ENCODE peak calls at places on chromosome 12, in ten cellular contexts. One of them, this sample, is unnamed.
A peak's percentile ranks its signal among the peaks of the same experiment; 100 is the strongest.

GRCh38 chr12:105031061-105031807 is 45.1 kb downstream of the NOPCHAP1 start:
- DNase-seq in WTC11: no peak
- DNase-seq in activated CD4-positive, alpha-beta T cell treated with anti-CD3 and anti-CD28 coated beads for 24 hours: no peak
- DNase-seq in B cell: no peak
- DNase-seq in astrocyte of the cerebellum: no peak
- DNase-seq in BE2C: no peak
- DNase-seq in right cardiac atrium: no peak
- DNase-seq in cardiac fibroblast: no peak
- DNase-seq in activated naive CD4-positive, alpha-beta T cell treated with anti-CD3 and anti-CD28 coated beads, Interleukin-2, amount 10 ng/mL, durations not matched to agents 7 days and 5 days: no peak
- DNase-seq in tibial artery: no peak
- DNase-seq in this sample: no peak

GRCh38 chr12:121776190-121777098 is 17.0 kb downstream of the RHOF start:
- DNase-seq in WTC11: peak; percentile 95
- DNase-seq in activated CD4-positive, alpha-beta T cell treated with anti-CD3 and anti-CD28 coated beads for 24 hours: peak; percentile 89
- DNase-seq in B cell: peak; percentile 86
- DNase-seq in astrocyte of the cerebellum: no peak
- DNase-seq in BE2C: peak; percentile 88
- DNase-seq in right cardiac atrium: peak; percentile 95
- DNase-seq in cardiac fibroblast: peak; percentile 71
- DNase-seq in activated naive CD4-positive, alpha-beta T cell treated with anti-CD3 and anti-CD28 coated beads, Interleukin-2, amount 10 ng/mL, durations not matched to agents 7 days and 5 days: peak; percentile 93
- DNase-seq in tibial artery: peak; percentile 84
- DNase-seq in this sample: peak; percentile 18

GRCh38 chr12:105212431-105212830 is 23.5 kb downstream of the APPL2 start:
- DNase-seq in WTC11: no peak
- DNase-seq in activated CD4-positive, alpha-beta T cell treated with anti-CD3 and anti-CD28 coated beads for 24 hours: no peak
- DNase-seq in B cell: no peak
- DNase-seq in astrocyte of the cerebellum: no peak
- DNase-seq in BE2C: no peak
- DNase-seq in right cardiac atrium: peak; percentile 16
- DNase-seq in cardiac fibroblast: peak; percentile 59
- DNase-seq in activated naive CD4-positive, alpha-beta T cell treated with anti-CD3 and anti-CD28 coated beads, Interleukin-2, amount 10 ng/mL, durations not matched to agents 7 days and 5 days: no peak
- DNase-seq in tibial artery: no peak
- DNase-seq in this sample: no peak

GRCh38 chr12:40597133-40597532 is 95.1 kb upstream of the CNTN1 start:
- DNase-seq in WTC11: no peak
- DNase-seq in activated CD4-positive, alpha-beta T cell treated with anti-CD3 and anti-CD28 coated beads for 24 hours: no peak
- DNase-seq in B cell: no peak
- DNase-seq in astrocyte of the cerebellum: no peak
- DNase-seq in BE2C: no peak
- DNase-seq in right cardiac atrium: no peak
- DNase-seq in cardiac fibroblast: no peak
- DNase-seq in activated naive CD4-positive, alpha-beta T cell treated with anti-CD3 and anti-CD28 coated beads, Interleukin-2, amount 10 ng/mL, durations not matched to agents 7 days and 5 days: no peak
- DNase-seq in tibial artery: no peak
- DNase-seq in this sample: no peak

GRCh38 chr12:107127482-107128185 is 34.3 kb upstream of the CRY1 start:
- DNase-seq in WTC11: no peak
- DNase-seq in activated CD4-positive, alpha-beta T cell treated with anti-CD3 and anti-CD28 coated beads for 24 hours: no peak
- DNase-seq in B cell: no peak
- DNase-seq in astrocyte of the cerebellum: no peak
- DNase-seq in BE2C: no peak
- DNase-seq in right cardiac atrium: no peak
- DNase-seq in cardiac fibroblast: no peak
- DNase-seq in activated naive CD4-positive, alpha-beta T cell treated with anti-CD3 and anti-CD28 coated beads, Interleukin-2, amount 10 ng/mL, durations not matched to agents 7 days and 5 days: no peak
- DNase-seq in tibial artery: no peak
- DNase-seq in this sample: peak; percentile 15

GRCh38 chr12:67394600-67394999 is 125.4 kb downstream of the CAND1 start:
- DNase-seq in WTC11: no peak
- DNase-seq in activated CD4-positive, alpha-beta T cell treated with anti-CD3 and anti-CD28 coated beads for 24 hours: no peak
- DNase-seq in B cell: no peak
- DNase-seq in astrocyte of the cerebellum: peak; percentile 70
- DNase-seq in BE2C: no peak
- DNase-seq in right cardiac atrium: peak; percentile 84
- DNase-seq in cardiac fibroblast: peak; percentile 65
- DNase-seq in activated naive CD4-positive, alpha-beta T cell treated with anti-CD3 and anti-CD28 coated beads, Interleukin-2, amount 10 ng/mL, durations not matched to agents 7 days and 5 days: no peak
- DNase-seq in tibial artery: peak; percentile 74
- DNase-seq in this sample: no peak

GRCh38 chr12:96578526-96579125 is 89.2 kb downstream of the CFAP54 start:
- DNase-seq in WTC11: no peak
- DNase-seq in activated CD4-positive, alpha-beta T cell treated with anti-CD3 and anti-CD28 coated beads for 24 hours: no peak
- DNase-seq in B cell: no peak
- DNase-seq in astrocyte of the cerebellum: peak; percentile 53
- DNase-seq in BE2C: no peak
- DNase-seq in right cardiac atrium: no peak
- DNase-seq in cardiac fibroblast: peak; percentile 75
- DNase-seq in activated naive CD4-positive, alpha-beta T cell treated with anti-CD3 and anti-CD28 coated beads, Interleukin-2, amount 10 ng/mL, durations not matched to agents 7 days and 5 days: no peak
- DNase-seq in tibial artery: no peak
- DNase-seq in this sample: peak; percentile 5

GRCh38 chr12:32995623-32996022 is 99.0 kb upstream of the PKP2 start:
- DNase-seq in WTC11: no peak
- DNase-seq in activated CD4-positive, alpha-beta T cell treated with anti-CD3 and anti-CD28 coated beads for 24 hours: no peak
- DNase-seq in B cell: no peak
- DNase-seq in astrocyte of the cerebellum: no peak
- DNase-seq in BE2C: no peak
- DNase-seq in right cardiac atrium: no peak
- DNase-seq in cardiac fibroblast: no peak
- DNase-seq in activated naive CD4-positive, alpha-beta T cell treated with anti-CD3 and anti-CD28 coated beads, Interleukin-2, amount 10 ng/mL, durations not matched to agents 7 days and 5 days: no peak
- DNase-seq in tibial artery: no peak
- DNase-seq in this sample: no peak

GRCh38 chr12:122886851-122887816 is 8.8 kb downstream of the VPS37B start:
- DNase-seq in WTC11: no peak
- DNase-seq in activated CD4-positive, alpha-beta T cell treated with anti-CD3 and anti-CD28 coated beads for 24 hours: no peak
- DNase-seq in B cell: peak; percentile 86
- DNase-seq in astrocyte of the cerebellum: peak; percentile 50
- DNase-seq in BE2C: no peak
- DNase-seq in right cardiac atrium: no peak
- DNase-seq in cardiac fibroblast: no peak
- DNase-seq in activated naive CD4-positive, alpha-beta T cell treated with anti-CD3 and anti-CD28 coated beads, Interleukin-2, amount 10 ng/mL, durations not matched to agents 7 days and 5 days: peak; percentile 66
- DNase-seq in tibial artery: no peak
- DNase-seq in this sample: no peak

GRCh38 chr12:55718020-55718419 is 2.2 kb upstream of the RDH5 start:
- DNase-seq in WTC11: peak; percentile 47
- DNase-seq in activated CD4-positive, alpha-beta T cell treated with anti-CD3 and anti-CD28 coated beads for 24 hours: no peak
- DNase-seq in B cell: no peak
- DNase-seq in astrocyte of the cerebellum: no peak
- DNase-seq in BE2C: no peak
- DNase-seq in right cardiac atrium: no peak
- DNase-seq in cardiac fibroblast: peak; percentile 43
- DNase-seq in activated naive CD4-positive, alpha-beta T cell treated with anti-CD3 and anti-CD28 coated beads, Interleukin-2, amount 10 ng/mL, durations not matched to agents 7 days and 5 days: no peak
- DNase-seq in tibial artery: no peak
- DNase-seq in this sample: no peak

GRCh38 chr12:22459872-22460490 is 84.4 kb downstream of the C2CD5 start:
- DNase-seq in WTC11: no peak
- DNase-seq in activated CD4-positive, alpha-beta T cell treated with anti-CD3 and anti-CD28 coated beads for 24 hours: peak; percentile 12
- DNase-seq in B cell: no peak
- DNase-seq in astrocyte of the cerebellum: no peak
- DNase-seq in BE2C: no peak
- DNase-seq in right cardiac atrium: no peak
- DNase-seq in cardiac fibroblast: peak; percentile 69
- DNase-seq in activated naive CD4-positive, alpha-beta T cell treated with anti-CD3 and anti-CD28 coated beads, Interleukin-2, amount 10 ng/mL, durations not matched to agents 7 days and 5 days: no peak
- DNase-seq in tibial artery: no peak
- DNase-seq in this sample: no peak

GRCh38 chr12:115506822-115507629 is 770.5 kb downstream of the MED13L start:
- DNase-seq in WTC11: peak; percentile 13
- DNase-seq in activated CD4-positive, alpha-beta T cell treated with anti-CD3 and anti-CD28 coated beads for 24 hours: no peak
- DNase-seq in B cell: no peak
- DNase-seq in astrocyte of the cerebellum: no peak
- DNase-seq in BE2C: no peak
- DNase-seq in right cardiac atrium: no peak
- DNase-seq in cardiac fibroblast: no peak
- DNase-seq in activated naive CD4-positive, alpha-beta T cell treated with anti-CD3 and anti-CD28 coated beads, Interleukin-2, amount 10 ng/mL, durations not matched to agents 7 days and 5 days: no peak
- DNase-seq in tibial artery: no peak
- DNase-seq in this sample: no peak

GRCh38 chr12:101745481-101745880 is 6.2 kb upstream of the SYCP3 start:
- DNase-seq in WTC11: no peak
- DNase-seq in activated CD4-positive, alpha-beta T cell treated with anti-CD3 and anti-CD28 coated beads for 24 hours: no peak
- DNase-seq in B cell: no peak
- DNase-seq in astrocyte of the cerebellum: no peak
- DNase-seq in BE2C: no peak
- DNase-seq in right cardiac atrium: no peak
- DNase-seq in cardiac fibroblast: no peak
- DNase-seq in activated naive CD4-positive, alpha-beta T cell treated with anti-CD3 and anti-CD28 coated beads, Interleukin-2, amount 10 ng/mL, durations not matched to agents 7 days and 5 days: no peak
- DNase-seq in tibial artery: no peak
- DNase-seq in this sample: no peak

GRCh38 chr12:104670439-104671406 is 214.0 kb downstream of the CHST11 start:
- DNase-seq in WTC11: no peak
- DNase-seq in activated CD4-positive, alpha-beta T cell treated with anti-CD3 and anti-CD28 coated beads for 24 hours: no peak
- DNase-seq in B cell: no peak
- DNase-seq in astrocyte of the cerebellum: no peak
- DNase-seq in BE2C: no peak
- DNase-seq in right cardiac atrium: no peak
- DNase-seq in cardiac fibroblast: no peak
- DNase-seq in activated naive CD4-positive, alpha-beta T cell treated with anti-CD3 and anti-CD28 coated beads, Interleukin-2, amount 10 ng/mL, durations not matched to agents 7 days and 5 days: no peak
- DNase-seq in tibial artery: no peak
- DNase-seq in this sample: no peak

GRCh38 chr12:60834806-60835205 is 1239.0 kb downstream of the SLC16A7 start:
- DNase-seq in WTC11: peak; percentile 18
- DNase-seq in activated CD4-positive, alpha-beta T cell treated with anti-CD3 and anti-CD28 coated beads for 24 hours: no peak
- DNase-seq in B cell: no peak
- DNase-seq in astrocyte of the cerebellum: no peak
- DNase-seq in BE2C: no peak
- DNase-seq in right cardiac atrium: no peak
- DNase-seq in cardiac fibroblast: no peak
- DNase-seq in activated naive CD4-positive, alpha-beta T cell treated with anti-CD3 and anti-CD28 coated beads, Interleukin-2, amount 10 ng/mL, durations not matched to agents 7 days and 5 days: no peak
- DNase-seq in tibial artery: no peak
- DNase-seq in this sample: no peak

GRCh38 chr12:82650627-82651337 is 35.9 kb upstream of the TMTC2 start:
- DNase-seq in WTC11: no peak
- DNase-seq in activated CD4-positive, alpha-beta T cell treated with anti-CD3 and anti-CD28 coated beads for 24 hours: no peak
- DNase-seq in B cell: no peak
- DNase-seq in astrocyte of the cerebellum: no peak
- DNase-seq in BE2C: no peak
- DNase-seq in right cardiac atrium: peak; percentile 61
- DNase-seq in cardiac fibroblast: peak; percentile 46
- DNase-seq in activated naive CD4-positive, alpha-beta T cell treated with anti-CD3 and anti-CD28 coated beads, Interleukin-2, amount 10 ng/mL, durations not matched to agents 7 days and 5 days: no peak
- DNase-seq in tibial artery: no peak
- DNase-seq in this sample: no peak

GRCh38 chr12:64691227-64691792 is 67.9 kb downstream of the GNS start:
- DNase-seq in WTC11: no peak
- DNase-seq in activated CD4-positive, alpha-beta T cell treated with anti-CD3 and anti-CD28 coated beads for 24 hours: no peak
- DNase-seq in B cell: no peak
- DNase-seq in astrocyte of the cerebellum: no peak
- DNase-seq in BE2C: no peak
- DNase-seq in right cardiac atrium: no peak
- DNase-seq in cardiac fibroblast: no peak
- DNase-seq in activated naive CD4-positive, alpha-beta T cell treated with anti-CD3 and anti-CD28 coated beads, Interleukin-2, amount 10 ng/mL, durations not matched to agents 7 days and 5 days: no peak
- DNase-seq in tibial artery: peak; percentile 9
- DNase-seq in this sample: no peak

GRCh38 chr12:19177754-19178153 is 48.2 kb downstream of the PLEKHA5 start:
- DNase-seq in WTC11: no peak
- DNase-seq in activated CD4-positive, alpha-beta T cell treated with anti-CD3 and anti-CD28 coated beads for 24 hours: no peak
- DNase-seq in B cell: no peak
- DNase-seq in astrocyte of the cerebellum: no peak
- DNase-seq in BE2C: no peak
- DNase-seq in right cardiac atrium: no peak
- DNase-seq in cardiac fibroblast: no peak
- DNase-seq in activated naive CD4-positive, alpha-beta T cell treated with anti-CD3 and anti-CD28 coated beads, Interleukin-2, amount 10 ng/mL, durations not matched to agents 7 days and 5 days: no peak
- DNase-seq in tibial artery: no peak
- DNase-seq in this sample: no peak

GRCh38 chr12:45415393-45415817 is 199.5 kb downstream of the ANO6 start:
- DNase-seq in WTC11: no peak
- DNase-seq in activated CD4-positive, alpha-beta T cell treated with anti-CD3 and anti-CD28 coated beads for 24 hours: no peak
- DNase-seq in B cell: peak; percentile 41
- DNase-seq in astrocyte of the cerebellum: peak; percentile 87
- DNase-seq in BE2C: peak; percentile 87
- DNase-seq in right cardiac atrium: no peak
- DNase-seq in cardiac fibroblast: peak; percentile 91
- DNase-seq in activated naive CD4-positive, alpha-beta T cell treated with anti-CD3 and anti-CD28 coated beads, Interleukin-2, amount 10 ng/mL, durations not matched to agents 7 days and 5 days: no peak
- DNase-seq in tibial artery: peak; percentile 87
- DNase-seq in this sample: no peak

GRCh38 chr12:14418526-14418925 is 53.0 kb downstream of the ATF7IP start:
- DNase-seq in WTC11: no peak
- DNase-seq in activated CD4-positive, alpha-beta T cell treated with anti-CD3 and anti-CD28 coated beads for 24 hours: no peak
- DNase-seq in B cell: no peak
- DNase-seq in astrocyte of the cerebellum: no peak
- DNase-seq in BE2C: no peak
- DNase-seq in right cardiac atrium: no peak
- DNase-seq in cardiac fibroblast: peak; percentile 50
- DNase-seq in activated naive CD4-positive, alpha-beta T cell treated with anti-CD3 and anti-CD28 coated beads, Interleukin-2, amount 10 ng/mL, durations not matched to agents 7 days and 5 days: no peak
- DNase-seq in tibial artery: no peak
- DNase-seq in this sample: no peak

GRCh38 chr12:34405286-34406227 is 383.3 kb downstream of the ALG10 start:
- DNase-seq in WTC11: peak; percentile 2
- DNase-seq in activated CD4-positive, alpha-beta T cell treated with anti-CD3 and anti-CD28 coated beads for 24 hours: no peak
- DNase-seq in B cell: no peak
- DNase-seq in astrocyte of the cerebellum: no peak
- DNase-seq in BE2C: peak; percentile 1
- DNase-seq in right cardiac atrium: peak; percentile 32
- DNase-seq in cardiac fibroblast: no peak
- DNase-seq in activated naive CD4-positive, alpha-beta T cell treated with anti-CD3 and anti-CD28 coated beads, Interleukin-2, amount 10 ng/mL, durations not matched to agents 7 days and 5 days: peak; percentile 11
- DNase-seq in tibial artery: peak; percentile 42
- DNase-seq in this sample: no peak

GRCh38 chr12:52539024-52539820 is 13.7 kb downstream of the KRT71 start:
- DNase-seq in WTC11: no peak
- DNase-seq in activated CD4-positive, alpha-beta T cell treated with anti-CD3 and anti-CD28 coated beads for 24 hours: no peak
- DNase-seq in B cell: no peak
- DNase-seq in astrocyte of the cerebellum: peak; percentile 13
- DNase-seq in BE2C: no peak
- DNase-seq in right cardiac atrium: no peak
- DNase-seq in cardiac fibroblast: peak; percentile 56
- DNase-seq in activated naive CD4-positive, alpha-beta T cell treated with anti-CD3 and anti-CD28 coated beads, Interleukin-2, amount 10 ng/mL, durations not matched to agents 7 days and 5 days: no peak
- DNase-seq in tibial artery: no peak
- DNase-seq in this sample: no peak

GRCh38 chr12:98126637-98127335 is 388.6 kb upstream of the TMPO start:
- DNase-seq in WTC11: no peak
- DNase-seq in activated CD4-positive, alpha-beta T cell treated with anti-CD3 and anti-CD28 coated beads for 24 hours: no peak
- DNase-seq in B cell: no peak
- DNase-seq in astrocyte of the cerebellum: no peak
- DNase-seq in BE2C: no peak
- DNase-seq in right cardiac atrium: no peak
- DNase-seq in cardiac fibroblast: peak; percentile 0
- DNase-seq in activated naive CD4-positive, alpha-beta T cell treated with anti-CD3 and anti-CD28 coated beads, Interleukin-2, amount 10 ng/mL, durations not matched to agents 7 days and 5 days: no peak
- DNase-seq in tibial artery: no peak
- DNase-seq in this sample: no peak

GRCh38 chr12:108441549-108441948 is 73.5 kb upstream of the FICD start:
- DNase-seq in WTC11: no peak
- DNase-seq in activated CD4-positive, alpha-beta T cell treated with anti-CD3 and anti-CD28 coated beads for 24 hours: no peak
- DNase-seq in B cell: no peak
- DNase-seq in astrocyte of the cerebellum: no peak
- DNase-seq in BE2C: no peak
- DNase-seq in right cardiac atrium: no peak
- DNase-seq in cardiac fibroblast: no peak
- DNase-seq in activated naive CD4-positive, alpha-beta T cell treated with anti-CD3 and anti-CD28 coated beads, Interleukin-2, amount 10 ng/mL, durations not matched to agents 7 days and 5 days: no peak
- DNase-seq in tibial artery: no peak
- DNase-seq in this sample: no peak

GRCh38 chr12:91109148-91109564 is 2.1 kb downstream of the LUM start:
- DNase-seq in WTC11: peak; percentile 82
- DNase-seq in activated CD4-positive, alpha-beta T cell treated with anti-CD3 and anti-CD28 coated beads for 24 hours: peak; percentile 9
- DNase-seq in B cell: no peak
- DNase-seq in astrocyte of the cerebellum: no peak
- DNase-seq in BE2C: peak; percentile 66
- DNase-seq in right cardiac atrium: peak; percentile 95
- DNase-seq in cardiac fibroblast: peak; percentile 79
- DNase-seq in activated naive CD4-positive, alpha-beta T cell treated with anti-CD3 and anti-CD28 coated beads, Interleukin-2, amount 10 ng/mL, durations not matched to agents 7 days and 5 days: peak; percentile 67
- DNase-seq in tibial artery: peak; percentile 83
- DNase-seq in this sample: peak; percentile 39

GRCh38 chr12:104011265-104011664 is 38.7 kb downstream of the GLT8D2 start:
- DNase-seq in WTC11: no peak
- DNase-seq in activated CD4-positive, alpha-beta T cell treated with anti-CD3 and anti-CD28 coated beads for 24 hours: no peak
- DNase-seq in B cell: no peak
- DNase-seq in astrocyte of the cerebellum: peak; percentile 57
- DNase-seq in BE2C: no peak
- DNase-seq in right cardiac atrium: no peak
- DNase-seq in cardiac fibroblast: peak; percentile 90
- DNase-seq in activated naive CD4-positive, alpha-beta T cell treated with anti-CD3 and anti-CD28 coated beads, Interleukin-2, amount 10 ng/mL, durations not matched to agents 7 days and 5 days: no peak
- DNase-seq in tibial artery: no peak
- DNase-seq in this sample: no peak

GRCh38 chr12:66014818-66015217 is 115.7 kb downstream of the LLPH start:
- DNase-seq in WTC11: no peak
- DNase-seq in activated CD4-positive, alpha-beta T cell treated with anti-CD3 and anti-CD28 coated beads for 24 hours: no peak
- DNase-seq in B cell: no peak
- DNase-seq in astrocyte of the cerebellum: no peak
- DNase-seq in BE2C: no peak
- DNase-seq in right cardiac atrium: no peak
- DNase-seq in cardiac fibroblast: peak; percentile 16
- DNase-seq in activated naive CD4-positive, alpha-beta T cell treated with anti-CD3 and anti-CD28 coated beads, Interleukin-2, amount 10 ng/mL, durations not matched to agents 7 days and 5 days: no peak
- DNase-seq in tibial artery: no peak
- DNase-seq in this sample: no peak

GRCh38 chr12:98456583-98457573 is 58.5 kb upstream of the TMPO start:
- DNase-seq in WTC11: peak; percentile 74
- DNase-seq in activated CD4-positive, alpha-beta T cell treated with anti-CD3 and anti-CD28 coated beads for 24 hours: no peak
- DNase-seq in B cell: no peak
- DNase-seq in astrocyte of the cerebellum: no peak
- DNase-seq in BE2C: peak; percentile 59
- DNase-seq in right cardiac atrium: peak; percentile 87
- DNase-seq in cardiac fibroblast: peak; percentile 53
- DNase-seq in activated naive CD4-positive, alpha-beta T cell treated with anti-CD3 and anti-CD28 coated beads, Interleukin-2, amount 10 ng/mL, durations not matched to agents 7 days and 5 days: peak; percentile 25
- DNase-seq in tibial artery: peak; percentile 74
- DNase-seq in this sample: no peak